ENCODE peak calls at places on chromosomes 2 and 18, in five cellular contexts. F is activated T-cell treated with anti-CD3 and anti-CD28 coated beads, Interleukin-2, amount 50 U/mL, for 72 hours; D is left cardiac atrium; S is posterior vena cava; A is RKO. L is an unnamed sample.

GRCh38 chr2:203998195-203998804 is 61.7 kb downstream of the ICOS start:
- DNase-seq in F (no peak), D (no peak), S (no peak), A (no peak), L (no peak)

GRCh38 chr2:10811552-10811951 is 1.0 kb downstream of the PDIA6 start:
- DNase-seq in F (no peak), D (no peak), S (no peak), A (no peak), L (no peak)

GRCh38 chr18:25349926-25350560 is 1.9 kb downstream of the ZNF521 start:
- DNase-seq in F (no peak), D (peak), S (peak), A (no peak), L (no peak)

GRCh38 chr18:9772847-9773677 is 65.0 kb downstream of the RAB31 start:
- DNase-seq in F (no peak), D (no peak), S (no peak), A (no peak), L (no peak)

GRCh38 chr2:185475868-185476267 is 262.7 kb upstream of the FSIP2 start:
- DNase-seq in F (no peak), D (no peak), S (no peak), A (no peak), L (no peak)

GRCh38 chr2:191376981-191377629 is 131.9 kb downstream of the MYO1B start:
- DNase-seq in F (no peak), D (peak), S (peak), A (peak), L (no peak)

GRCh38 chr2:61639721-61640120 is 101.6 kb upstream of the XPO1 start:
- DNase-seq in F (no peak), D (no peak), S (no peak), A (no peak), L (no peak)

GRCh38 chr2:102155703-102156515 is 13.4 kb downstream of the IL1R1 start:
- DNase-seq in F (no peak), D (no peak), S (no peak), A (no peak), L (no peak)

GRCh38 chr2:216222650-216223352 is 113.7 kb downstream of the XRCC5 start:
- DNase-seq in F (peak), D (no peak), S (no peak), A (peak), L (no peak)

GRCh38 chr2:187826023-187826422 is 271.8 kb upstream of the TFPI start:
- DNase-seq in F (no peak), D (no peak), S (no peak), A (no peak), L (no peak)

GRCh38 chr2:190649798-190650390 is 1.0 kb downstream of the NAB1 start:
- DNase-seq in F (no peak), D (no peak), S (no peak), A (peak), L (no peak)

GRCh38 chr2:172216348-172216933 is 113.7 kb upstream of the DLX2 start:
- DNase-seq in F (no peak), D (no peak), S (no peak), A (no peak), L (no peak)

GRCh38 chr18:44552706-44553105 is 128.0 kb upstream of the SETBP1 start:
- DNase-seq in F (no peak), D (no peak), S (no peak), A (no peak), L (no peak)

GRCh38 chr2:8000861-8001260 is 681.0 kb upstream of the ID2 start:
- DNase-seq in F (no peak), D (no peak), S (no peak), A (peak), L (no peak)

GRCh38 chr2:42086500-42086953 is 38.7 kb downstream of the PKDCC start:
- DNase-seq in F (peak), D (no peak), S (no peak), A (peak), L (no peak)

GRCh38 chr2:152466925-152467676 is 132.1 kb downstream of the FMNL2 start:
- DNase-seq in F (no peak), D (no peak), S (no peak), A (no peak), L (no peak)

GRCh38 chr2:36356199-36356989 is 816 bp downstream of the CRIM1 start:
- DNase-seq in F (peak), D (peak), S (peak), A (peak), L (peak)

GRCh38 chr2:241813806-241814570 is 5.0 kb downstream of the NEU4 start:
- DNase-seq in F (no peak), D (peak), S (no peak), A (no peak), L (peak)

GRCh38 chr2:172969171-172969570 is 106.5 kb upstream of the MAP3K20 start:
- DNase-seq in F (no peak), D (no peak), S (no peak), A (no peak), L (no peak)

GRCh38 chr2:17658251-17658843 is 95.3 kb downstream of the SMC6 start:
- DNase-seq in F (peak), D (no peak), S (no peak), A (no peak), L (no peak)

GRCh38 chr2:173858297-173858731 is 106.9 kb downstream of the SP3 start:
- DNase-seq in F (no peak), D (no peak), S (no peak), A (no peak), L (no peak)

L was measured in chondrocyte.